ENCODE peak calls at places on chromosomes 2 and 18, in four cellular contexts. X is K562, U is WTC11, B is GM12878. O is an unnamed sample.

GRCh38 chr2:101710690-101711318 is 13.3 kb downstream of the MAP4K4 start:
- DNase-seq in X (peak), B (no peak), U (no peak), O (no peak)

GRCh38 chr2:16058747-16059358 is 118.5 kb downstream of the MYCN start:
- DNase-seq in U (no peak), B (no peak), X (no peak), O (no peak)

GRCh38 chr2:184336688-184337087 is 261.6 kb upstream of the ZNF804A start:
- DNase-seq in U (no peak), X (no peak), B (no peak), O (no peak)

GRCh38 chr18:41721103-41721502 is 233.9 kb upstream of the PIK3C3 start:
- DNase-seq in X (no peak), B (no peak), U (no peak), O (no peak)

GRCh38 chr2:23600336-23600735 is 215.4 kb downstream of the KLHL29 start:
- DNase-seq in X (no peak), B (no peak), U (no peak), O (no peak)

GRCh38 chr2:42513252-42513918 is 19.6 kb upstream of the KCNG3 start:
- DNase-seq in B (no peak), X (peak), U (peak), O (peak)

GRCh38 chr2:236670235-236670620 is 100.6 kb downstream of the ACKR3 start:
- DNase-seq in B (no peak), X (no peak), U (no peak), O (no peak)

GRCh38 chr2:178880257-178880656 is 73.0 kb upstream of the TTN start:
- DNase-seq in X (no peak), U (no peak), B (no peak), O (no peak)

GRCh38 chr2:138959031-138959430 is 178.8 kb upstream of the NXPH2 start:
- DNase-seq in U (no peak), B (no peak), X (no peak), O (no peak)

GRCh38 chr2:2747797-2748301 is 416.8 kb upstream of the MYT1L start:
- DNase-seq in B (no peak), X (no peak), U (no peak), O (no peak)

GRCh38 chr2:20172273-20173052 is 52.5 kb downstream of the SDC1 start:
- DNase-seq in X (no peak), U (no peak), B (no peak), O (peak)

GRCh38 chr18:65435529-65435928 is 315.3 kb upstream of the CDH7 start:
- DNase-seq in U (no peak), X (no peak), B (no peak), O (no peak)

DNA sequence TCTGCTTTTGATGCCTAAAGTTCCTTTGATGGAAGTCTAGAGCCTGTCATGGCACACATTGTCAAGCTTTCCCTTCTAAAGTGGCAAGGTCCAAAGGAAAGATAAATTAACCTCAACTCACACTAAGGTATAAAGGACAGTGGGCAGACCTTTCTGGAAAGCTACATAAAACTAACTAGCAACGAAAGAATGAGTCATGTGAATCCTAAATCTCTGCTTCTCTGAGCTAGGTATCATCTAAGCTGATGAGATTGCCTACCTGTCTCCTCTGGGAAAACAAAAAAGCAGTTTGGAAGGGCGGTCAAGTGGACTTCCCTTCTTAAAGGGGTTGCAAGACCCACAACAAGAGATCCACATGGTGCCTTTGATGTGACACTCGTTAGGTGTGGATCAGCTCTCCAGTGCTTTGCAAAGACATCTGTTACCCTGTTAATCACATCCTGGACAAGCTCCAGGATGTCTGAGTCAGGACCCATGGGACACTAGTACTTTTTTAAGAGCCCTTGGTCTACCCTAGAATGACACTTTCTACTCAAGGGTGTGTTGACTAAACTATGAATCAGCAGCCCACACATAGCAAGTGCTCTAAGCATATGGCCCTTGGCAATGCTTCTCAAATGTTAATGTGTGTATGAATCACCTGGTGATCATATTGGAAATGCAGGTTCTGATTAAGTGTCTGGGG is 173.5 kb downstream of the ALK start:
- DNase-seq in B (no peak), U (no peak), X (peak), O (peak)
- TF ChIP-seq ETV6 in B (no peak), U (no peak), X (no peak), O (no peak)

DNA sequence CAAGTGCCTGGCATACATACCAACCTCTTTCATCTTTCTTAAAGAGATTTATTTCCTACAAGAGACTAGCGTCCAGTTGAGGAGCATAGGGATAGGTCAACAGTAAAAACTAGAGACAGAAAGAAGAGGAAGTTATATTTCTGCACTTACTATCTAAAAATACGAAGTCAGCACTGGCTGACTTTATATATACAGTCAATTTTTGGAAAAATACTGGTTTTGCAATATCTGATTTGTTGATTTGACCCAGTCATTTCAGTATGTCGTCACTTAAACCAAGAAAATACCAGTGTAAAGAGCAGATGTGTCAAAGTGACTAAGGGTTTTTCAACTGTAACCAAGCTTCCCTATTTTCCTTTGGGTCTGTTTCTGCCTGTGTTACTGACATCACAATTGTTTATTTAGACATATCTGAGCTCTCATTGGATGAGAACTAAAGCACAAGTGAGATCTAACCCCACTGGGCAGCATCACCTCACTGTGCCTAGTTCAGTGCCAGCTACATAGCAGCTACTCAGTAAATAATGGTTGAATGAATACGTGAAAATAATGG is 23.0 kb downstream of the CYTIP start:
- DNase-seq in B (no peak), U (no peak), X (no peak), O (no peak)
- TF ChIP-seq ETV6 in B (no peak), U (no peak), X (no peak), O (no peak)

DNA sequence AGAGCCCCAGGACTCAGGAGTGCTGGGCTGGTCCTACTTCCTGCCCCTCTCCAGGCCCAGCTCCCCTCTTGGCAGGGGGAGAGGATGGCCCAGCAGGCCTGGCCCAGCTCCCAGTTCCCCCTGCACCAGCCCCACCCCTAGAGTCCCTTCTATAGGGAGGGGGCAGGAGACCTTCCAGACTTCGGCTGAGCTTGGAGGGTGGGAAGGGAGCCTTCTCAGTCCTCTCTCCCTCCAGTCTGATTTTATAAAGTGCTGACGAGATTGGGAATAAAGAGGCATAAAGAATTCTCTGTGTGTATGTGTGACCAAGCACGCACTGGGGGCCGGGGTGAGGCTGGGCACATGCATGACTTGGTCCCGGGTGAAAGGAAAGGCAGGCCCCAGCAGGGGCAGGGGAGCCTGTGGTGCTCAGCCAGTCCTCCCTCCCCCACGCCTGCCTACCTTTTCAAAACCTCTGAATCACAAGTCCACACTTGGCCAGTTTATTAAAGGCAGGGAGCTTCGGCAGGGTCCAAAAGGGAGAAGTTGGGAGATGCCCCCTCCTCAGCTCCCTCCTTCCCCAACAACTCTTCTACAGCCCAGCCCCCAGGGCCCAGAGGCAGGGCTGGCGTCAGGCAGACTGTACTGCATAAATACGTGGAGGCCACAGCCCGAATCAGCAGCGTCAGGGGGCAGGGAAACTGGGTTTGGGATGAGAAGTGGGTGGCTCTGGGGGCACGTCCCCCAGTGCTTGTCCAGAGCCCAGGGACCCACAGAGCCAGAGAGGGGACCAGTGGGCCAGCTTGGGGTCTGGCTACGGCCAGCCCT is 4.9 kb downstream of the CHPF start:
- DNase-seq in X (no peak), B (no peak), U (no peak), O (no peak)
- TF ChIP-seq ETV6 in X (no peak), B (no peak), U (no peak), O (no peak)

GRCh38 chr2:118148133-118148532 is 59.9 kb downstream of the INSIG2 start:
- DNase-seq in X (no peak), U (no peak), B (no peak), O (no peak)

GRCh38 chr2:118145207-118145606 is 56.9 kb downstream of the INSIG2 start:
- DNase-seq in X (no peak), U (no peak), B (no peak), O (no peak)

GRCh38 chr2:118148809-118149208 is 60.5 kb downstream of the INSIG2 start:
- DNase-seq in X (no peak), B (no peak), U (no peak), O (no peak)

GRCh38 chr2:118146315-118147283 is 58.3 kb downstream of the INSIG2 start:
- DNase-seq in B (no peak), X (no peak), U (no peak), O (peak)

GRCh38 chr2:118145806-118146205 is 57.5 kb downstream of the INSIG2 start:
- DNase-seq in U (no peak), X (no peak), B (no peak), O (no peak)
- TF ChIP-seq ETV6 in U (no peak), X (no peak), B (no peak), O (no peak)

GRCh38 chr2:21820271-21820670 is 696.5 kb downstream of the TDRD15 start:
- DNase-seq in X (no peak), U (no peak), B (no peak), O (no peak)

GRCh38 chr2:21822505-21822904 is 698.7 kb downstream of the TDRD15 start:
- DNase-seq in B (no peak), X (no peak), U (no peak), O (no peak)

GRCh38 chr2:21819475-21819874 is 695.7 kb downstream of the TDRD15 start:
- DNase-seq in U (no peak), B (no peak), X (no peak), O (no peak)

DNA sequence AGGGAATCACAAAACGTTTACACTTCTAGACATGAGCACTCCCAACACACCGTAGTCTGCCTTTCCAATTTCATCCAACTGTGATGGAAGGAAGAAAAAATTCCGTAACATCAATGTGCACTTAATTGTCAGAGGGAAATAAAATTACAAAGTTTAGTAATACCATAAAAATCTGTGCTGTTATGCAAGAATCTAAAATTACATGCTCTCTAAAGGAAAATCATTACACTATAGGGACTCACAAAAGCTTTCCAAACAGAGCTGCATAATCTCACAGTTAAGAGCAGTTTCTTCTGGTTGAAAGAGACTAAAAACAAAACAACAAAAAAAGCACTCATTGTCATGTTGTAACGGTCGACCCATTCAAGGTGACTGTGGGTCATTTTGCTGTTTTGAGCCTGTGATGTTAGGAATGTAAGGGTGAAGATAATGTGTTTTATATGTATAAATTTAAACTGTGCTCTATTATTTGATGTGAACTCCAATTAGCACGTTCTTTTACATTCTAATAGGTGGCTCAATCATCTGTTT is 698.0 kb downstream of the TDRD15 start:
- DNase-seq in X (no peak), U (no peak), B (no peak), O (no peak)
- TF ChIP-seq ETV6 in X (no peak), U (no peak), B (no peak), O (no peak)

GRCh38 chr2:148989882-148990493 is 48.5 kb upstream of the LYPD6B start:
- DNase-seq in U (peak), B (peak), X (peak), O (peak)
- TF ChIP-seq ETV6 in U (no peak), B (no peak), X (no peak), O (no peak)

GRCh38 chr2:180739070-180739469 is 241.3 kb upstream of the UBE2E3 start:
- DNase-seq in B (no peak), U (no peak), X (no peak), O (no peak)
- TF ChIP-seq ETV6 in B (no peak), U (no peak), X (no peak), O (no peak)

GRCh38 chr2:83971547-83971946 is 487.5 kb downstream of the SUCLG1 start:
- DNase-seq in U (no peak), X (peak), B (no peak), O (no peak)
- TF ChIP-seq ETV6 in U (no peak), X (no peak), B (no peak), O (no peak)